ENCODE peak calls at places on chromosome 7, in seven cellular contexts. J is sigmoid colon, E is HCT116, N is transverse colon, H is stomach, S is breast epithelium, Q is spleen. R is an unnamed sample.

GRCh38 chr7:92253251-92253650 is 7.5 kb downstream of the ANKIB1 start:
- DNase-seq in H (no peak), E (no peak), J (no peak), N (no peak), Q (no peak), S (no peak), R (no peak)

GRCh38 chr7:158066085-158066484 is 521.5 kb downstream of the PTPRN2 start:
- DNase-seq in S (no peak), H (no peak), J (peak; percentile 19), E (no peak), N (no peak), Q (peak; percentile 28), R (no peak)

GRCh38 chr7:101250324-101250723 is 5.4 kb upstream of the FIS1 start:
- DNase-seq in N (no peak), S (no peak), J (no peak), E (no peak), Q (no peak), H (no peak), R (no peak)

GRCh38 chr7:34357068-34357467 is 300.9 kb upstream of the NPSR1 start:
- DNase-seq in J (no peak), H (no peak), N (no peak), S (no peak), E (no peak), Q (no peak), R (no peak)

GRCh38 chr7:44114586-44115310 is 8.6 kb downstream of the POLD2 start:
- DNase-seq in J (no peak), S (no peak), Q (peak; percentile 51), N (no peak), E (no peak), H (no peak), R (no peak)

GRCh38 chr7:140625908-140626868 is 14.4 kb downstream of the DENND2A start:
- DNase-seq in S (peak; percentile 79), Q (no peak), E (no peak), H (peak; percentile 72), J (peak; percentile 98), N (peak; percentile 74), R (peak; percentile 91)

GRCh38 chr7:19107392-19108147 is 9.9 kb downstream of the TWIST1 start:
- DNase-seq in J (peak; percentile 73), Q (no peak), H (no peak), E (no peak), N (no peak), S (no peak), R (peak; percentile 87)

GRCh38 chr7:108128514-108128913 is 1.6 kb downstream of the LAMB4 start:
- DNase-seq in S (no peak), J (no peak), H (no peak), Q (no peak), E (no peak), N (no peak), R (no peak)

GRCh38 chr7:72403677-72404076 is 8.5 kb downstream of the CALN1 start:
- DNase-seq in N (no peak), E (no peak), S (no peak), Q (no peak), J (no peak), H (no peak), R (no peak)

GRCh38 chr7:27361522-27361921 is 118.9 kb downstream of the EVX1 start:
- DNase-seq in J (no peak), S (no peak), H (no peak), E (no peak), Q (no peak), N (peak; percentile 45), R (no peak)

GRCh38 chr7:96076350-96076707 is 245.6 kb downstream of the SLC25A13 start:
- DNase-seq in N (no peak), S (no peak), H (no peak), E (no peak), J (no peak), Q (no peak), R (no peak)

GRCh38 chr7:33926535-33926934 is 21.2 kb downstream of the BMPER start:
- DNase-seq in E (no peak), N (no peak), H (no peak), J (no peak), S (no peak), Q (no peak), R (no peak)

GRCh38 chr7:55048221-55048859 is 29.5 kb downstream of the EGFR start:
- DNase-seq in J (no peak), H (peak; percentile 34), N (no peak), E (no peak), S (peak; percentile 47), Q (no peak), R (no peak)

GRCh38 chr7:24932815-24933214 is 47.2 kb downstream of the OSBPL3 start:
- DNase-seq in J (no peak), N (no peak), S (no peak), Q (no peak), E (no peak), H (no peak), R (no peak)

DNA sequence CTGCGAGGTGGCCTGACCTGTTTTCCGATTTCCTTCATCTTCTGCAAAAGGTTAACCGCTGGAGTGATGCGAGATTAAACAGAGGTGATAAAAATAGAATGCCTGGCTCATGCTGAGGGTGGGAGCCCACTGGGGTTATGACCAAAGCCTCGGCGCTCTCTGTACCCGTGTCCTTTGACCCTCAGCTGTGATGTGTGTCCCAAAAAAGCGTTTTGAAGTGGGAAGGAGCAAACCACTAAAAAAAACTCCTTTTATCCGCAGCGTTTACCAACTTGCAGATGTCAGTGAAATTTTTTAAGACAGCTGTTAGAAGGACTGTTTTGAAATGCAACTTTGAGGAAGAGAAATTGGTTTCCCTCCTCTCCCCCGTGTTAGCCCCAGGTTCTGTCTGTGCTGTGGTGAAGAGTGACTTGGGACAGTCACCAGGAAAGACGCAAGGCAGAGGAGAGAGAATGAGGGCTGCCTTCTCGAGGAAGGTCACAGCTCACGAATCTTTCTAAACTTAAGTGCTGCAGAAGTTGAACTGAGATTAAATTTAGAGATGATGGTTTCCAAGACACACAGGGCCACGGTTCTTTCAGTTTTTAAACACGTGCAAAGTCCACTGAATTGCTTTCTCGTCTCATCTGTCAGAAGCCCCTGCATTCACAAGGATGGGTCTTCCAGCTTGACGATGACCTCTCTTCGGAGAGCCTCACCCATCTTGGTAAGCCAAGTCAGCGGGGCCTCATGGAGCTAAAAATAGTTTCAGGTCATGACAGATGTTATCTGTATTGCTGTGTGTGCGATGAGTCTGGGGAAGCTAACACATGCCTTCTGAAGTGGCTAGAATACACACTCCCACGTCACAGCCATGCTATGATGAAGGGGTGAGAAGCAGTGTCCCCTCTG is 27.6 kb downstream of the AMZ1 start:
- DNase-seq in S (no peak), H (no peak), Q (no peak), E (no peak), N (no peak), J (no peak), R (no peak)
- H3K27ac ChIP-seq in S (no peak overlapping the region), H (no peak overlapping the region), Q (no peak overlapping the region), E (no peak overlapping the region), N (no peak overlapping the region), J (no peak overlapping the region), R (no peak overlapping the region)

DNA sequence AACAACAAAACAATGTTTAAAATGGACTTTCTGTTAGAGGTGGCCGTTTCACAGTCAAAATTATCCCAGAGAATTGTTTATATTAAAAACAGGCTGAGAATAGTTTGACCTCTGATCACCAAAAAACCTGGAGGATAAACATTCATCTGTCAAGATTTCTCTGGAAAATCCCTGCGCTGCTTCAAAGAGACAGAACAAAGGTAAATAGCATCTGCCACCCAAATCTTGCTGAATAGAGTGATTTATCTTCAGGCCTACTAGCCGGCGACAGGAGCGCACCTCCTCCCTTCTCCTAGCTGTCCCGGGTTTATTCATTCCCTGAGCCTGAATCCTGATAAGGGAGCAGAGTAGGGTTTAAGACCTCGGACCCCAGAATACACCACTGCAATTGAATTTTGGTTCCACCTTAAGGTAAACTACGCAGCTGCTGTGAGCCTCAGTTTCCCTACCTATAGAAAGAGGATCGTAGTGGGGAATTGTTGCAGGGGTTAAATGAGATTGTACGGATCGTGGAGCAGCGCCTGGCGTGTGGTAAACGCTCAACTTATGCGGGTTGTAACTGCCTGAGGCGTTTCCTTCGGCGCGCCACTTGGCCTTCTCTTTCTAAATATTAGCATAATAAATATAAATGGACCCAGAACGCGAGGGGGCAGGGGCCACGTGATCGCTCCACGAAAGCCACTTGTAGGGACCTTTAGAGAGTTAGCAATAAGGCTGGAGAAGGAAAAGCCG is 495 bp upstream of the ST7 start:
- DNase-seq in J (peak; percentile 83), Q (no peak), H (peak; percentile 73), S (peak; percentile 34), E (peak; percentile 28), N (peak; percentile 13), R (peak; percentile 85)
- TF ChIP-seq POLR2A in J (no peak), Q (no peak), H (no peak), S (no peak), E (no peak), N (no peak), R (no peak)

GRCh38 chr7:23685770-23686169 is 5.8 kb downstream of the FAM221A start:
- DNase-seq in N (no peak), Q (no peak), S (no peak), H (no peak), J (no peak), E (no peak), R (no peak)

GRCh38 chr7:23679898-23680416 is at the start of gene FAM221A:
- DNase-seq in E (no peak), J (peak; percentile 95), Q (peak; percentile 96), N (peak; percentile 94), H (peak; percentile 93), S (peak; percentile 70), R (peak; percentile 92)

DNA sequence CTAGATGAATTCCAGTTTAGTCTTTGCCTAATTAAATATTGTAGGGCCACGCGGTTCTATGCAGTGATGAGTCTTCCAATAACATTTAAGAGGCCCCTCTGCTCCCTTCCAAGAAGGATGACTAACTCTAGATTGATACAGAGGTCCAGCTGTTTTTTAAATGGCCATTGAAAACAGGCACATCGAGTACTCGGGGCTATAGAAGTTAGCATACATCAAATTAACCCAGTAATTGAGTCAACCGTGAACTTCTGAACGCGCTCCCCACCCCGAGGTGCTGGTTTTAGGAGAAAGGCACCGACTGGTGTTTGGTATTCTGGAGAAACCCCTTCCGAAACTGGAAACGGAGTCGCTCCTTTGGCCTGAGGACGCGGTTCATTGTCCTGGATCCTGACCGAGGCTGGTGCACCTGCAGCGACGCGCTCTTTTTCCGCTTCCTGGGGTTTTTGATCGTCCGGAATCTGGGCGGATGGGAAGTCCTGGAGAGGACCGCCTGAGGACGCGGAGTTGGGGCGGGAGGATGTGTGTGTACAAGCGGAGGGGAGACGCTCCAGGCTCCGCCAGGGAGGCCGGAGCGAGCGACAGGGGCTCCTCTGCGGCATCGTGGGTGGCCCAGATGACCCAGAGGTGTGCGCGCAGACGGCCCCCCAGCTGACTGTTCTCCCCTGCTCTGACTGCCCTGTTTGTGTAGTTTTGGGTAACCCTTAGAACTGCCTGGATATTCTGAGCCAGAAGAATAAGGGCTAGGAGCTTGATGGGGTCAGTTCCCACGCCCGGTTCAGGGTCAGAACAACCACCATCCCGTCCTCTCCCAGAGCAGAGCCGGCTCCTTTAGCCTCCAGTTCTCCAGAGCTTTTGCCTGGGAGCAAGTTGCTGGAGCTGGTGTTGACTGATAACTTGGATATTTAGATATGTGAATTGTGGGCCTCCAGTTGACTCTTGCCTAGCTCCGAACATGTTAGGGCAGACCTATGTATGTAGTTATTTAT is 712 bp downstream of the FAM221A start:
- DNase-seq in N (peak; percentile 83), H (peak; percentile 82), E (no peak), J (peak; percentile 80), Q (peak; percentile 87), S (peak; percentile 39), R (no peak)
- TF ChIP-seq POLR2AphosphoS5 in N (peak; percentile 34), H (no peak), E (no peak), J (peak; percentile 35), Q (peak; percentile 73), S (no peak), R (no peak)

GRCh38 chr7:36852017-36852416 is 127.7 kb upstream of the AOAH start:
- DNase-seq in S (no peak), E (no peak), J (no peak), H (no peak), Q (no peak), N (no peak), R (no peak)
- H3K27ac ChIP-seq in S (no peak overlapping the region), E (no peak overlapping the region), J (no peak overlapping the region), H (no peak overlapping the region), Q (no peak overlapping the region), N (no peak overlapping the region), R (no peak overlapping the region)

GRCh38 chr7:29853775-29854174 is 47.5 kb downstream of the WIPF3 start:
- DNase-seq in H (no peak), Q (no peak), J (no peak), S (no peak), N (no peak), E (no peak), R (no peak)
- TF ChIP-seq POLR2A in H (no peak), Q (no peak), J (no peak), S (no peak), N (no peak), E (no peak), R (no peak)

R was measured in suprapubic skin.